ENCODE peak calls at places on chromosomes 2 and 18, in five cellular contexts. One of them, this sample, is unnamed.

GRCh38 chr2:240629968-240630770 is 4.9 kb downstream of the GPR35 start:
- DNase-seq in hepatocyte: no peak
- DNase-seq in right atrium auricular region: no peak
- DNase-seq in astrocyte of the spinal cord: no peak
- DNase-seq in lower leg skin: peak
- DNase-seq in this sample: no peak

GRCh38 chr2:62409442-62409841 is 96.6 kb downstream of the TMEM17 start:
- DNase-seq in lower leg skin: no peak
- DNase-seq in right atrium auricular region: no peak
- DNase-seq in hepatocyte: no peak
- DNase-seq in astrocyte of the spinal cord: peak
- DNase-seq in this sample: peak

GRCh38 chr2:132373391-132374135 is 43.0 kb upstream of the GPR39 start:
- DNase-seq in lower leg skin: no peak
- DNase-seq in right atrium auricular region: no peak
- DNase-seq in astrocyte of the spinal cord: no peak
- DNase-seq in hepatocyte: no peak
- DNase-seq in this sample: no peak

GRCh38 chr2:221002101-221002500 is 570.0 kb downstream of the EPHA4 start:
- DNase-seq in hepatocyte: no peak
- DNase-seq in right atrium auricular region: no peak
- DNase-seq in astrocyte of the spinal cord: no peak
- DNase-seq in lower leg skin: no peak
- DNase-seq in this sample: no peak

GRCh38 chr2:102698369-102699111 is 63.3 kb upstream of the TMEM182 start:
- DNase-seq in right atrium auricular region: no peak
- DNase-seq in hepatocyte: peak
- DNase-seq in astrocyte of the spinal cord: no peak
- DNase-seq in lower leg skin: no peak
- DNase-seq in this sample: no peak

GRCh38 chr2:655626-656025 is 21.6 kb downstream of the TMEM18 start:
- DNase-seq in right atrium auricular region: peak
- DNase-seq in astrocyte of the spinal cord: no peak
- DNase-seq in lower leg skin: peak
- DNase-seq in hepatocyte: no peak
- DNase-seq in this sample: peak

GRCh38 chr18:34742761-34743366 is 32.8 kb downstream of the DTNA start:
- DNase-seq in right atrium auricular region: no peak
- DNase-seq in lower leg skin: no peak
- DNase-seq in hepatocyte: no peak
- DNase-seq in astrocyte of the spinal cord: no peak
- DNase-seq in this sample: no peak

GRCh38 chr2:149894226-149894625 is 306.7 kb upstream of the MMADHC start:
- DNase-seq in hepatocyte: no peak
- DNase-seq in right atrium auricular region: no peak
- DNase-seq in astrocyte of the spinal cord: no peak
- DNase-seq in lower leg skin: no peak
- DNase-seq in this sample: peak

GRCh38 chr2:128457716-128458115 is 139.0 kb upstream of the HS6ST1 start:
- DNase-seq in lower leg skin: peak
- DNase-seq in hepatocyte: no peak
- DNase-seq in astrocyte of the spinal cord: no peak
- DNase-seq in right atrium auricular region: no peak
- DNase-seq in this sample: no peak

GRCh38 chr2:226304308-226304707 is 495.3 kb downstream of the IRS1 start:
- DNase-seq in right atrium auricular region: no peak
- DNase-seq in hepatocyte: no peak
- DNase-seq in lower leg skin: no peak
- DNase-seq in astrocyte of the spinal cord: no peak
- DNase-seq in this sample: no peak

GRCh38 chr2:136665741-136666140 is 99.6 kb upstream of the THSD7B start:
- DNase-seq in astrocyte of the spinal cord: no peak
- DNase-seq in hepatocyte: no peak
- DNase-seq in right atrium auricular region: no peak
- DNase-seq in lower leg skin: no peak
- DNase-seq in this sample: no peak

GRCh38 chr2:183780072-183780471 is 655.8 kb downstream of the NUP35 start:
- DNase-seq in lower leg skin: no peak
- DNase-seq in astrocyte of the spinal cord: no peak
- DNase-seq in right atrium auricular region: no peak
- DNase-seq in hepatocyte: no peak
- DNase-seq in this sample: no peak

GRCh38 chr2:72027426-72028161 is 120.1 kb downstream of the CYP26B1 start:
- DNase-seq in lower leg skin: peak
- DNase-seq in hepatocyte: no peak
- DNase-seq in right atrium auricular region: peak
- DNase-seq in astrocyte of the spinal cord: no peak
- DNase-seq in this sample: peak

GRCh38 chr2:220353897-220354296 is 726.5 kb downstream of the SLC4A3 start:
- DNase-seq in lower leg skin: no peak
- DNase-seq in astrocyte of the spinal cord: no peak
- DNase-seq in right atrium auricular region: no peak
- DNase-seq in hepatocyte: no peak
- DNase-seq in this sample: peak

GRCh38 chr2:157036715-157037114 is 220.8 kb upstream of the GALNT5 start:
- DNase-seq in lower leg skin: no peak
- DNase-seq in astrocyte of the spinal cord: no peak
- DNase-seq in right atrium auricular region: no peak
- DNase-seq in hepatocyte: no peak
- DNase-seq in this sample: peak

GRCh38 chr2:117853873-117854272 is 39.4 kb downstream of the DDX18 start:
- DNase-seq in hepatocyte: no peak
- DNase-seq in astrocyte of the spinal cord: no peak
- DNase-seq in right atrium auricular region: no peak
- DNase-seq in lower leg skin: no peak
- DNase-seq in this sample: no peak

GRCh38 chr2:18475884-18476283 is 84.6 kb downstream of the RDH14 start:
- DNase-seq in lower leg skin: no peak
- DNase-seq in astrocyte of the spinal cord: no peak
- DNase-seq in hepatocyte: no peak
- DNase-seq in right atrium auricular region: no peak
- DNase-seq in this sample: no peak

GRCh38 chr2:210227689-210228088 is 2.4 kb upstream of the ACADL start:
- DNase-seq in hepatocyte: no peak
- DNase-seq in astrocyte of the spinal cord: no peak
- DNase-seq in right atrium auricular region: no peak
- DNase-seq in lower leg skin: no peak
- DNase-seq in this sample: no peak

GRCh38 chr2:210222607-210223006 is 2.6 kb downstream of the ACADL start:
- DNase-seq in astrocyte of the spinal cord: no peak
- DNase-seq in lower leg skin: no peak
- DNase-seq in hepatocyte: no peak
- DNase-seq in right atrium auricular region: no peak
- DNase-seq in this sample: no peak

GRCh38 chr2:210226186-210226585 is 939 bp upstream of the ACADL start:
- DNase-seq in lower leg skin: no peak
- DNase-seq in hepatocyte: no peak
- DNase-seq in right atrium auricular region: no peak
- DNase-seq in astrocyte of the spinal cord: no peak
- DNase-seq in this sample: no peak

GRCh38 chr2:210224660-210225460 is at the start of gene ACADL:
- DNase-seq in astrocyte of the spinal cord: peak
- DNase-seq in right atrium auricular region: peak
- DNase-seq in hepatocyte: peak
- DNase-seq in lower leg skin: peak
- DNase-seq in this sample: peak

DNA sequence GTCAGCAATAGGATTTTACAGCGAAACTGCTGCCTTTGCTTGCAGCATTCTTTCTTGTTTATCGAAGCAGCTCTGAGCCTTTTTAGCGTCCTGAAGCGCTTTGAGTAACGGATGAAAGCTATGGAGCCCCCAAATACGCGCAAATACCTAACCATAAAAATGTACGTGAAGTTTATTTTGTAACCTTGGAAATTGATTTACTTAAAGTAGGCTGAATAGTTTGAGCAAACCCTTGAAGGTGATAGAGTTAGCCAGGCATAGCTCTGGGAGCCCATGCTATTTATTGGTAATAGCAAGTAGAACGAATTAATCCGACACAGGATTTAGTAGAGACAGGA is 183 bp upstream of the ACADL start:
- DNase-seq in hepatocyte: no peak
- DNase-seq in astrocyte of the spinal cord: peak
- DNase-seq in right atrium auricular region: no peak
- DNase-seq in lower leg skin: no peak
- DNase-seq in this sample: peak
- H3K4me3 ChIP-seq in hepatocyte: peak
- H3K4me3 ChIP-seq in astrocyte of the spinal cord: peak
- H3K4me3 ChIP-seq in right atrium auricular region: peak
- H3K4me3 ChIP-seq in lower leg skin: peak
- H3K4me3 ChIP-seq in this sample: peak

GRCh38 chr2:138716183-138716582 is 64.0 kb downstream of the NXPH2 start:
- DNase-seq in hepatocyte: no peak
- DNase-seq in lower leg skin: no peak
- DNase-seq in astrocyte of the spinal cord: no peak
- DNase-seq in right atrium auricular region: no peak
- DNase-seq in this sample: no peak
- TF ChIP-seq CTCF in hepatocyte: no peak
- TF ChIP-seq CTCF in lower leg skin: no peak
- TF ChIP-seq CTCF in astrocyte of the spinal cord: no peak
- TF ChIP-seq CTCF in right atrium auricular region: no peak
- TF ChIP-seq CTCF in this sample: no peak

GRCh38 chr2:10301946-10302478 is 692 bp upstream of the HPCAL1 start:
- DNase-seq in right atrium auricular region: no peak
- DNase-seq in lower leg skin: no peak
- DNase-seq in astrocyte of the spinal cord: no peak
- DNase-seq in hepatocyte: peak
- DNase-seq in this sample: no peak
- H3K4me3 ChIP-seq in right atrium auricular region: peak
- H3K4me3 ChIP-seq in lower leg skin: peak
- H3K4me3 ChIP-seq in astrocyte of the spinal cord: peak
- H3K4me3 ChIP-seq in hepatocyte: peak
- H3K4me3 ChIP-seq in this sample: peak

GRCh38 chr2:63486861-63487290 is 101.4 kb downstream of the WDPCP start:
- DNase-seq in astrocyte of the spinal cord: no peak
- DNase-seq in hepatocyte: no peak
- DNase-seq in right atrium auricular region: no peak
- DNase-seq in lower leg skin: no peak
- DNase-seq in this sample: no peak
- TF ChIP-seq CTCF in astrocyte of the spinal cord: peak
- TF ChIP-seq CTCF in hepatocyte: peak
- TF ChIP-seq CTCF in right atrium auricular region: no peak
- TF ChIP-seq CTCF in lower leg skin: no peak
- TF ChIP-seq CTCF in this sample: no peak

GRCh38 chr2:161426416-161426787 is 10.3 kb downstream of the TBR1 start:
- DNase-seq in lower leg skin: no peak
- DNase-seq in right atrium auricular region: no peak
- DNase-seq in astrocyte of the spinal cord: no peak
- DNase-seq in hepatocyte: no peak
- DNase-seq in this sample: no peak
- H3K4me3 ChIP-seq in lower leg skin: no peak
- H3K4me3 ChIP-seq in right atrium auricular region: no peak
- H3K4me3 ChIP-seq in astrocyte of the spinal cord: no peak
- H3K4me3 ChIP-seq in hepatocyte: peak
- H3K4me3 ChIP-seq in this sample: no peak

GRCh38 chr18:43651067-43651466 is 373.8 kb upstream of the SYT4 start:
- DNase-seq in right atrium auricular region: no peak
- DNase-seq in hepatocyte: no peak
- DNase-seq in lower leg skin: no peak
- DNase-seq in astrocyte of the spinal cord: no peak
- DNase-seq in this sample: peak

GRCh38 chr18:43642647-43643046 is 365.4 kb upstream of the SYT4 start:
- DNase-seq in right atrium auricular region: no peak
- DNase-seq in lower leg skin: no peak
- DNase-seq in astrocyte of the spinal cord: no peak
- DNase-seq in hepatocyte: no peak
- DNase-seq in this sample: no peak

GRCh38 chr18:43650423-43650822 is 373.1 kb upstream of the SYT4 start:
- DNase-seq in right atrium auricular region: no peak
- DNase-seq in lower leg skin: no peak
- DNase-seq in hepatocyte: no peak
- DNase-seq in astrocyte of the spinal cord: no peak
- DNase-seq in this sample: no peak

DNA sequence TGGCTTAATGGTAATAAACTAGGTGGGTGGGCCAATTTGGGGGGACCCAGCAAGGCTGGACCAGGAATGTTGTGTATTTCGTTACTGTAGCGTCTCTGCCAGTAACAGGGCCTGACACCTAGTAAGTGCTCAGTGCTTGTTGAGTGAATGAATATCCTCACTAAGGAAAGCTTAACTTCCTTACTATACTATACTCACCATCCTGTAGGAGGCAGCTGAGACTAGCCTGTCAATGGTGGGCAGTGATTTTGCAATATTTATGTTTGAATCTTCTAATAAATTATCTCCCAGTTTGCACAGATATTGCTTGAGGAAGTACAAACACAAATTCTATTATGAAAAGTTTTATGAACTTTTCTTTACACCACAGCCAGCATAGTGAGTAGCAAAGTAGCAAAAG is 370.7 kb upstream of the SYT4 start:
- DNase-seq in lower leg skin: no peak
- DNase-seq in right atrium auricular region: no peak
- DNase-seq in hepatocyte: no peak
- DNase-seq in astrocyte of the spinal cord: no peak
- DNase-seq in this sample: peak
- TF ChIP-seq CTCF in lower leg skin: no peak
- TF ChIP-seq CTCF in right atrium auricular region: no peak
- TF ChIP-seq CTCF in hepatocyte: no peak
- TF ChIP-seq CTCF in astrocyte of the spinal cord: no peak
- TF ChIP-seq CTCF in this sample: no peak

GRCh38 chr18:78242796-78243195 is 736.8 kb upstream of the SALL3 start:
- DNase-seq in lower leg skin: no peak
- DNase-seq in hepatocyte: no peak
- DNase-seq in astrocyte of the spinal cord: no peak
- DNase-seq in right atrium auricular region: no peak
- DNase-seq in this sample: no peak
- H3K4me3 ChIP-seq in lower leg skin: no peak
- H3K4me3 ChIP-seq in hepatocyte: no peak
- H3K4me3 ChIP-seq in astrocyte of the spinal cord: no peak
- H3K4me3 ChIP-seq in right atrium auricular region: no peak
- H3K4me3 ChIP-seq in this sample: no peak

This sample was measured in foreskin fibroblast.